ENCODE peak calls at places on chromosomes 11 and 22, in nine cellular contexts. One of them, this sample, is unnamed.

GRCh38 chr11:120660024-120660565 is 148.5 kb downstream of the GRIK4 start:
- DNase-seq in GM23338: peak
- DNase-seq in choroid plexus epithelial cell: peak
- DNase-seq in myocyte: peak
- DNase-seq in stimulated activated CD8-positive, alpha-beta memory T cell treated with anti-CD3 and anti-CD28 coated beads, Interleukin-15, amount 100 ng/mL, for 1 hour: no peak
- DNase-seq in activated T-cell treated with anti-CD3 and anti-CD28 coated beads, Interleukin-2, amount 50 U/mL, for 1 hour: peak
- DNase-seq in D341Med: peak
- DNase-seq in DND-41: peak
- DNase-seq in T-helper 1 cell: no peak
- DNase-seq in this sample: no peak

GRCh38 chr11:62543680-62544444 is 2.7 kb downstream of the AHNAK start:
- DNase-seq in GM23338: no peak
- DNase-seq in choroid plexus epithelial cell: no peak
- DNase-seq in myocyte: no peak
- DNase-seq in stimulated activated CD8-positive, alpha-beta memory T cell treated with anti-CD3 and anti-CD28 coated beads, Interleukin-15, amount 100 ng/mL, for 1 hour: no peak
- DNase-seq in activated T-cell treated with anti-CD3 and anti-CD28 coated beads, Interleukin-2, amount 50 U/mL, for 1 hour: no peak
- DNase-seq in D341Med: no peak
- DNase-seq in DND-41: no peak
- DNase-seq in T-helper 1 cell: no peak
- DNase-seq in this sample: no peak

GRCh38 chr11:64923151-64923661 is 1.3 kb upstream of the PPP2R5B start:
- DNase-seq in GM23338: no peak
- DNase-seq in choroid plexus epithelial cell: no peak
- DNase-seq in myocyte: no peak
- DNase-seq in stimulated activated CD8-positive, alpha-beta memory T cell treated with anti-CD3 and anti-CD28 coated beads, Interleukin-15, amount 100 ng/mL, for 1 hour: no peak
- DNase-seq in activated T-cell treated with anti-CD3 and anti-CD28 coated beads, Interleukin-2, amount 50 U/mL, for 1 hour: no peak
- DNase-seq in D341Med: no peak
- DNase-seq in DND-41: no peak
- DNase-seq in T-helper 1 cell: no peak
- DNase-seq in this sample: no peak

GRCh38 chr11:61489833-61490585 is 18.5 kb upstream of the LRRC10B start:
- DNase-seq in GM23338: peak
- DNase-seq in choroid plexus epithelial cell: no peak
- DNase-seq in myocyte: peak
- DNase-seq in stimulated activated CD8-positive, alpha-beta memory T cell treated with anti-CD3 and anti-CD28 coated beads, Interleukin-15, amount 100 ng/mL, for 1 hour: no peak
- DNase-seq in activated T-cell treated with anti-CD3 and anti-CD28 coated beads, Interleukin-2, amount 50 U/mL, for 1 hour: no peak
- DNase-seq in D341Med: no peak
- DNase-seq in DND-41: no peak
- DNase-seq in T-helper 1 cell: no peak
- DNase-seq in this sample: no peak

GRCh38 chr11:128669491-128669890 is 24.4 kb upstream of the FLI1 start:
- DNase-seq in GM23338: no peak
- DNase-seq in choroid plexus epithelial cell: peak
- DNase-seq in myocyte: no peak
- DNase-seq in stimulated activated CD8-positive, alpha-beta memory T cell treated with anti-CD3 and anti-CD28 coated beads, Interleukin-15, amount 100 ng/mL, for 1 hour: no peak
- DNase-seq in activated T-cell treated with anti-CD3 and anti-CD28 coated beads, Interleukin-2, amount 50 U/mL, for 1 hour: no peak
- DNase-seq in D341Med: no peak
- DNase-seq in DND-41: no peak
- DNase-seq in T-helper 1 cell: no peak
- DNase-seq in this sample: no peak

GRCh38 chr22:48750282-48750681 is 1077.4 kb downstream of the BRD1 start:
- DNase-seq in GM23338: no peak
- DNase-seq in choroid plexus epithelial cell: no peak
- DNase-seq in myocyte: no peak
- DNase-seq in stimulated activated CD8-positive, alpha-beta memory T cell treated with anti-CD3 and anti-CD28 coated beads, Interleukin-15, amount 100 ng/mL, for 1 hour: no peak
- DNase-seq in activated T-cell treated with anti-CD3 and anti-CD28 coated beads, Interleukin-2, amount 50 U/mL, for 1 hour: no peak
- DNase-seq in D341Med: peak
- DNase-seq in DND-41: no peak
- DNase-seq in T-helper 1 cell: no peak
- DNase-seq in this sample: no peak

GRCh38 chr11:46504817-46505613 is 88.8 kb downstream of the AMBRA1 start:
- DNase-seq in GM23338: no peak
- DNase-seq in choroid plexus epithelial cell: peak
- DNase-seq in myocyte: no peak
- DNase-seq in stimulated activated CD8-positive, alpha-beta memory T cell treated with anti-CD3 and anti-CD28 coated beads, Interleukin-15, amount 100 ng/mL, for 1 hour: no peak
- DNase-seq in activated T-cell treated with anti-CD3 and anti-CD28 coated beads, Interleukin-2, amount 50 U/mL, for 1 hour: no peak
- DNase-seq in D341Med: no peak
- DNase-seq in DND-41: no peak
- DNase-seq in T-helper 1 cell: no peak
- DNase-seq in this sample: no peak

GRCh38 chr11:73661035-73661628 is 14.8 kb downstream of the PLEKHB1 start:
- DNase-seq in GM23338: peak
- DNase-seq in choroid plexus epithelial cell: peak
- DNase-seq in myocyte: peak
- DNase-seq in stimulated activated CD8-positive, alpha-beta memory T cell treated with anti-CD3 and anti-CD28 coated beads, Interleukin-15, amount 100 ng/mL, for 1 hour: peak
- DNase-seq in activated T-cell treated with anti-CD3 and anti-CD28 coated beads, Interleukin-2, amount 50 U/mL, for 1 hour: peak
- DNase-seq in D341Med: peak
- DNase-seq in DND-41: peak
- DNase-seq in T-helper 1 cell: peak
- DNase-seq in this sample: peak

GRCh38 chr22:29344137-29344536 is 28.6 kb upstream of the RASL10A start:
- DNase-seq in GM23338: no peak
- DNase-seq in choroid plexus epithelial cell: peak
- DNase-seq in myocyte: peak
- DNase-seq in stimulated activated CD8-positive, alpha-beta memory T cell treated with anti-CD3 and anti-CD28 coated beads, Interleukin-15, amount 100 ng/mL, for 1 hour: no peak
- DNase-seq in activated T-cell treated with anti-CD3 and anti-CD28 coated beads, Interleukin-2, amount 50 U/mL, for 1 hour: no peak
- DNase-seq in D341Med: no peak
- DNase-seq in DND-41: no peak
- DNase-seq in T-helper 1 cell: no peak
- DNase-seq in this sample: no peak

GRCh38 chr22:28411125-28411524 is 268.5 kb downstream of the TTC28 start:
- DNase-seq in GM23338: no peak
- DNase-seq in choroid plexus epithelial cell: peak
- DNase-seq in myocyte: no peak
- DNase-seq in stimulated activated CD8-positive, alpha-beta memory T cell treated with anti-CD3 and anti-CD28 coated beads, Interleukin-15, amount 100 ng/mL, for 1 hour: no peak
- DNase-seq in activated T-cell treated with anti-CD3 and anti-CD28 coated beads, Interleukin-2, amount 50 U/mL, for 1 hour: no peak
- DNase-seq in D341Med: no peak
- DNase-seq in DND-41: no peak
- DNase-seq in T-helper 1 cell: no peak
- DNase-seq in this sample: no peak

GRCh38 chr11:10696797-10697620 is 3.5 kb upstream of the IRAG1 start:
- DNase-seq in GM23338: no peak
- DNase-seq in choroid plexus epithelial cell: no peak
- DNase-seq in myocyte: no peak
- DNase-seq in stimulated activated CD8-positive, alpha-beta memory T cell treated with anti-CD3 and anti-CD28 coated beads, Interleukin-15, amount 100 ng/mL, for 1 hour: no peak
- DNase-seq in activated T-cell treated with anti-CD3 and anti-CD28 coated beads, Interleukin-2, amount 50 U/mL, for 1 hour: no peak
- DNase-seq in D341Med: no peak
- DNase-seq in DND-41: no peak
- DNase-seq in T-helper 1 cell: no peak
- DNase-seq in this sample: no peak

GRCh38 chr11:27041141-27041869 is 690 bp downstream of the BBOX1 start:
- DNase-seq in GM23338: no peak
- DNase-seq in choroid plexus epithelial cell: no peak
- DNase-seq in myocyte: no peak
- DNase-seq in stimulated activated CD8-positive, alpha-beta memory T cell treated with anti-CD3 and anti-CD28 coated beads, Interleukin-15, amount 100 ng/mL, for 1 hour: no peak
- DNase-seq in activated T-cell treated with anti-CD3 and anti-CD28 coated beads, Interleukin-2, amount 50 U/mL, for 1 hour: no peak
- DNase-seq in D341Med: peak
- DNase-seq in DND-41: no peak
- DNase-seq in T-helper 1 cell: no peak
- DNase-seq in this sample: no peak

GRCh38 chr11:46296520-46297448 is 19.3 kb downstream of the CREB3L1 start:
- DNase-seq in GM23338: peak
- DNase-seq in choroid plexus epithelial cell: peak
- DNase-seq in myocyte: peak
- DNase-seq in stimulated activated CD8-positive, alpha-beta memory T cell treated with anti-CD3 and anti-CD28 coated beads, Interleukin-15, amount 100 ng/mL, for 1 hour: no peak
- DNase-seq in activated T-cell treated with anti-CD3 and anti-CD28 coated beads, Interleukin-2, amount 50 U/mL, for 1 hour: no peak
- DNase-seq in D341Med: no peak
- DNase-seq in DND-41: no peak
- DNase-seq in T-helper 1 cell: no peak
- DNase-seq in this sample: no peak

GRCh38 chr22:27372969-27373670 is 428.4 kb downstream of the MN1 start:
- DNase-seq in GM23338: peak
- DNase-seq in choroid plexus epithelial cell: peak
- DNase-seq in myocyte: no peak
- DNase-seq in stimulated activated CD8-positive, alpha-beta memory T cell treated with anti-CD3 and anti-CD28 coated beads, Interleukin-15, amount 100 ng/mL, for 1 hour: no peak
- DNase-seq in activated T-cell treated with anti-CD3 and anti-CD28 coated beads, Interleukin-2, amount 50 U/mL, for 1 hour: no peak
- DNase-seq in D341Med: no peak
- DNase-seq in DND-41: peak
- DNase-seq in T-helper 1 cell: no peak
- DNase-seq in this sample: no peak

GRCh38 chr11:36372101-36372767 is 76.1 kb downstream of the PRR5L start:
- DNase-seq in GM23338: no peak
- DNase-seq in choroid plexus epithelial cell: peak
- DNase-seq in myocyte: peak
- DNase-seq in stimulated activated CD8-positive, alpha-beta memory T cell treated with anti-CD3 and anti-CD28 coated beads, Interleukin-15, amount 100 ng/mL, for 1 hour: no peak
- DNase-seq in activated T-cell treated with anti-CD3 and anti-CD28 coated beads, Interleukin-2, amount 50 U/mL, for 1 hour: no peak
- DNase-seq in D341Med: no peak
- DNase-seq in DND-41: no peak
- DNase-seq in T-helper 1 cell: no peak
- DNase-seq in this sample: no peak

GRCh38 chr11:107716884-107717532 is 5.2 kb upstream of the SLN start:
- DNase-seq in GM23338: no peak
- DNase-seq in choroid plexus epithelial cell: no peak
- DNase-seq in myocyte: no peak
- DNase-seq in stimulated activated CD8-positive, alpha-beta memory T cell treated with anti-CD3 and anti-CD28 coated beads, Interleukin-15, amount 100 ng/mL, for 1 hour: no peak
- DNase-seq in activated T-cell treated with anti-CD3 and anti-CD28 coated beads, Interleukin-2, amount 50 U/mL, for 1 hour: no peak
- DNase-seq in D341Med: no peak
- DNase-seq in DND-41: no peak
- DNase-seq in T-helper 1 cell: no peak
- DNase-seq in this sample: no peak

GRCh38 chr11:47518212-47518959 is 34.5 kb downstream of the CELF1 start:
- DNase-seq in GM23338: no peak
- DNase-seq in choroid plexus epithelial cell: no peak
- DNase-seq in myocyte: no peak
- DNase-seq in stimulated activated CD8-positive, alpha-beta memory T cell treated with anti-CD3 and anti-CD28 coated beads, Interleukin-15, amount 100 ng/mL, for 1 hour: no peak
- DNase-seq in activated T-cell treated with anti-CD3 and anti-CD28 coated beads, Interleukin-2, amount 50 U/mL, for 1 hour: no peak
- DNase-seq in D341Med: no peak
- DNase-seq in DND-41: no peak
- DNase-seq in T-helper 1 cell: no peak
- DNase-seq in this sample: no peak

GRCh38 chr11:128226106-128226716 is 361.1 kb downstream of the ETS1 start:
- DNase-seq in GM23338: no peak
- DNase-seq in choroid plexus epithelial cell: no peak
- DNase-seq in myocyte: no peak
- DNase-seq in stimulated activated CD8-positive, alpha-beta memory T cell treated with anti-CD3 and anti-CD28 coated beads, Interleukin-15, amount 100 ng/mL, for 1 hour: no peak
- DNase-seq in activated T-cell treated with anti-CD3 and anti-CD28 coated beads, Interleukin-2, amount 50 U/mL, for 1 hour: no peak
- DNase-seq in D341Med: no peak
- DNase-seq in DND-41: no peak
- DNase-seq in T-helper 1 cell: no peak
- DNase-seq in this sample: no peak